ENCODE peak calls at places on chromosome 3, in ten cellular contexts. Z is Peyer's patch, R is lung, W is heart right ventricle, O is left lung, X is testis, M is ovary, G is lower lobe of right lung, I is neural progenitor cell, N is heart left ventricle. K is an unnamed sample.
A peak's percentile ranks its signal among the peaks of the same experiment; 100 is the strongest.

GRCh38 chr3:9514956-9515355 is 38.7 kb downstream of the LHFPL4 start:
- DNase-seq in Z (no peak), R (no peak), W (no peak), O (no peak), X (no peak), M (no peak), G (no peak), I (no peak), N (no peak), K (no peak)

GRCh38 chr3:9615003-9615628 is 34.2 kb upstream of the MTMR14 start:
- DNase-seq in Z (no peak), R (no peak), W (no peak), O (no peak), X (no peak), M (no peak), G (no peak), I (no peak), N (no peak), K (no peak)

GRCh38 chr3:129610276-129610675 is 3.8 kb upstream of the PLXND1 start:
- DNase-seq in Z (no peak), R (no peak), W (no peak), O (no peak), X (no peak), M (no peak), G (no peak), I (no peak), N (no peak), K (no peak)

GRCh38 chr3:9686703-9687102 is 16.9 kb upstream of the CPNE9 start:
- DNase-seq in Z (no peak), R (no peak), W (no peak), O (no peak), X (no peak), M (no peak), G (no peak), I (no peak), N (no peak), K (no peak)

GRCh38 chr3:69288161-69288895 is 97.6 kb downstream of the FRMD4B start:
- DNase-seq in Z (no peak), R (no peak), W (no peak), O (no peak), X (no peak), M (no peak), G (no peak), I (peak; percentile 88), N (no peak), K (no peak)

GRCh38 chr3:64016941-64017620 is 6.2 kb downstream of the PSMD6 start:
- DNase-seq in Z (no peak), R (no peak), W (no peak), O (no peak), X (no peak), M (no peak), G (no peak), I (no peak), N (no peak), K (no peak)

GRCh38 chr3:99875925-99876781 is 58.5 kb downstream of the CMSS1 start:
- DNase-seq in Z (peak; percentile 87), R (peak; percentile 80), W (peak; percentile 84), O (peak; percentile 96), X (peak; percentile 88), M (peak; percentile 90), G (peak; percentile 89), I (peak; percentile 97), N (peak; percentile 92), K (peak; percentile 85)

GRCh38 chr3:129015388-129016105 is 14.4 kb downstream of the EFCC1 start:
- DNase-seq in Z (peak; percentile 53), R (no peak), W (peak; percentile 73), O (peak; percentile 78), X (no peak), M (no peak), G (peak; percentile 61), I (no peak), N (peak; percentile 80), K (no peak)

GRCh38 chr3:188940213-188940914 is 231.4 kb upstream of the TPRG1 start:
- DNase-seq in Z (no peak), R (no peak), W (no peak), O (no peak), X (peak; percentile 46), M (no peak), G (no peak), I (no peak), N (no peak), K (no peak)

GRCh38 chr3:115808239-115808638 is 184.9 kb downstream of the GAP43 start:
- DNase-seq in Z (no peak), R (no peak), W (no peak), O (no peak), X (no peak), M (no peak), G (no peak), I (no peak), N (no peak), K (no peak)

GRCh38 chr3:149371001-149371722 is 6.3 kb downstream of the TM4SF1 start:
- DNase-seq in Z (no peak), R (no peak), W (no peak), O (no peak), X (no peak), M (no peak), G (no peak), I (peak; percentile 15), N (no peak), K (no peak)
- H3K4me1 ChIP-seq in Z (no peaks in the 10 kb centered on the region), R (peaks cover 5% of the 10 kb centered on the region), W (peaks cover 52% of the 10 kb centered on the region), O (peaks cover 60% of the 10 kb centered on the region), X (peaks cover 11% of the 10 kb centered on the region), M (peaks cover 6% of the 10 kb centered on the region), G (peaks cover 59% of the 10 kb centered on the region), I (peaks cover 30% of the 10 kb centered on the region), N (peaks cover 21% of the 10 kb centered on the region), K (peaks cover 68% of the 10 kb centered on the region)

GRCh38 chr3:48187579-48188265 is 495 bp downstream of the CDC25A start:
- DNase-seq in Z (peak; percentile 61), R (no peak), W (peak; percentile 44), O (peak; percentile 91), X (no peak), M (peak; percentile 87), G (peak; percentile 53), I (no peak), N (peak; percentile 81), K (peak; percentile 72)
- H3K27ac ChIP-seq in Z (peak overlapping the region; percentile 41), R (no peak overlapping the region), W (peak overlapping the region; percentile 39), O (peak overlapping the region; percentile 37), X (peak overlapping the region; percentile 61), M (peak overlapping the region; percentile 49), G (no peak overlapping the region), I (peak overlapping the region; percentile 70), N (no peak overlapping the region), K (no peak overlapping the region)

GRCh38 chr3:167733961-167734497 is 663 bp downstream of the PDCD10 start:
- DNase-seq in Z (no peak), R (no peak), W (no peak), O (no peak), X (no peak), M (no peak), G (no peak), I (peak; percentile 17), N (no peak), K (no peak)

GRCh38 chr3:167728631-167729335 is 5.9 kb downstream of the PDCD10 start:
- DNase-seq in Z (no peak), R (no peak), W (no peak), O (no peak), X (no peak), M (no peak), G (no peak), I (no peak), N (no peak), K (no peak)

GRCh38 chr3:167729591-167729990 is 5.1 kb downstream of the PDCD10 start:
- DNase-seq in Z (no peak), R (no peak), W (no peak), O (no peak), X (no peak), M (no peak), G (no peak), I (no peak), N (no peak), K (no peak)

GRCh38 chr3:167732313-167733065 is 2.2 kb downstream of the PDCD10 start:
- DNase-seq in Z (no peak), R (no peak), W (no peak), O (no peak), X (no peak), M (no peak), G (no peak), I (no peak), N (no peak), K (no peak)

DNA sequence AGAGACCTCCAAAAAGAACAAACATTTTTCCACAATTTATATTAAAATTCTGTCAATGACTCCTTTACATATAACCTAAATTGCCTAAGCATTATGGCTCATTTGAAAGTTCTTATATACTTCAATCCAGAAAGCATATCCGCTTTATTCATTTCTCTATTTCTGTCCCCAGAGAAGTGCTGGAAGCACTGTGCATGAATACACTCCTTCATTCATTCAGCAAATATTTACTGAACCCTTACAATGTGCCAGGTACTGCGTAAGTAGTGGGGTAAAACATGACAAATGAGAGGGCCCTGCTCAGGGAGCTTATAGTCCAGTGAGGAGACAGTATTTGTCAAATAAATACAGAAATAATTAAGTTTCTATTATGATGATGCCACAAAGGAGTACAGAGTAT is 3.3 kb downstream of the PDCD10 start:
- DNase-seq in Z (no peak), R (no peak), W (no peak), O (no peak), X (no peak), M (no peak), G (no peak), I (no peak), N (no peak), K (no peak)
- H3K4me1 ChIP-seq in Z (no peaks in the 10 kb centered on the region), R (no peaks in the 10 kb centered on the region), W (peaks cover 76% of the 10 kb centered on the region), O (peaks cover 65% of the 10 kb centered on the region), X (no peaks in the 10 kb centered on the region), M (peaks cover 2% of the 10 kb centered on the region), G (peaks cover 41% of the 10 kb centered on the region), I (peaks cover 12% of the 10 kb centered on the region), N (peaks cover 63% of the 10 kb centered on the region), K (no peaks in the 10 kb centered on the region)

DNA sequence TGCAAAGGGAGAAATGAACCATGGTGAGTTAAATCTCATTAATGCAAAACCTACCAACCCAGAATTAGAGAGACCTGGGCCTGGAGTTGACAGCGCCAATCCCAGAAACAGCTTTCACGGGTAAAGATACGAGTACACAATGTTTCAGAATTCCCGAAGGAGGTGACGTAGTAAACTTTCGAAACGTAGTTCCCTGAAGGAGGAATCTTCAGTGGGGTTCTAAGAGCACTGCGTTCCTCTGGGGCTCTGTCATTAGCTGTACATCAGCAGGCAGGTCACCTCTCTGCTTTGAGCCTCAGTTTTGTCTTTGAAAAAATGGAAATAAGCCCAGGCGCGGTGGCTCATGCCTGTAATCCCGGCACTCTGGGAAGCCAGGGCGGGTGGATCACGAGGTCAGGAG is 152.3 kb downstream of the XXYLT1 start:
- DNase-seq in Z (no peak), R (no peak), W (no peak), O (no peak), X (no peak), M (no peak), G (no peak), I (no peak), N (no peak), K (no peak)
- H3K27ac ChIP-seq in Z (no peak overlapping the region), R (no peak overlapping the region), W (no peak overlapping the region), O (no peak overlapping the region), X (no peak overlapping the region), M (no peak overlapping the region), G (no peak overlapping the region), I (no peak overlapping the region), N (peak overlapping the region; percentile 38), K (no peak overlapping the region)

DNA sequence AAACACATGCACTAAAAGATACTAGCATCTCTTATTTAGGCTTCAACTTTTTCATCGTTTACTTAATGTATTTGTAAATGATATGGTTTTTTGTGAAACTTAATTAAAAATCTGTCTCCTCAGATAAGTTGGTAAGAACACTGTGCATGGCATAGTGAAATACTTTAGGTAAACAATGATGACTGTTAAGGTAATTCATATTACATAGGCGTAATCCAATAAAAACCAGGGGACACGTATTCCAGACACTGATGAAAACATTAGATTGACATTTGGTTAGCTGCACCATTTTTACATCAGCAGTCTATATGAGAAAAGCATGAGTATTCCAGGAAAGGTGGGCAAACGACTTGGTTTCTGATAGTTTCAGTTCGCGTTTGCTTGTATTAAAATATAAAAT is 170.0 kb downstream of the MBNL1 start:
- DNase-seq in Z (no peak), R (no peak), W (no peak), O (no peak), X (no peak), M (no peak), G (no peak), I (no peak), N (no peak), K (no peak)
- H3K4me1 ChIP-seq in Z (no peaks in the 10 kb centered on the region), R (no peaks in the 10 kb centered on the region), W (peaks cover 64% of the 10 kb centered on the region), O (peaks cover 54% of the 10 kb centered on the region), X (peaks cover 15% of the 10 kb centered on the region), M (no peaks in the 10 kb centered on the region), G (peaks cover 41% of the 10 kb centered on the region), I (peaks cover 4% of the 10 kb centered on the region), N (peaks cover 53% of the 10 kb centered on the region), K (no peaks in the 10 kb centered on the region)